ENCODE peak calls at places on chromosomes 1 and 21, in five cellular contexts. One of them, this sample, is unnamed.

GRCh38 chr1:107480548-107480947 is 339.7 kb downstream of the NTNG1 start:
- DNase-seq in H1: no peak
- DNase-seq in HepG2: no peak
- DNase-seq in NT2/D1: no peak
- DNase-seq in GM12878: no peak
- DNase-seq in this sample: no peak

GRCh38 chr1:115428676-115429075 is 90.6 kb upstream of the NGF start:
- DNase-seq in HepG2: no peak
- DNase-seq in GM12878: no peak
- DNase-seq in H1: no peak
- DNase-seq in NT2/D1: no peak
- DNase-seq in this sample: no peak

GRCh38 chr21:45846373-45847160 is 135.0 kb upstream of the COL6A1 start:
- DNase-seq in HepG2: no peak
- DNase-seq in H1: no peak
- DNase-seq in GM12878: no peak
- DNase-seq in NT2/D1: no peak
- DNase-seq in this sample: no peak

GRCh38 chr1:34013958-34014737 is 150.3 kb downstream of the HMGB4 start:
- DNase-seq in GM12878: no peak
- DNase-seq in H1: peak; percentile 90
- DNase-seq in HepG2: no peak
- DNase-seq in NT2/D1: no peak
- DNase-seq in this sample: peak; percentile 60

GRCh38 chr1:91883470-91883869 is 2.5 kb downstream of the TGFBR3 start:
- DNase-seq in H1: no peak
- DNase-seq in HepG2: peak; percentile 23
- DNase-seq in NT2/D1: no peak
- DNase-seq in GM12878: no peak
- DNase-seq in this sample: no peak

GRCh38 chr1:6141601-6142000 is 38.5 kb downstream of the CHD5 start:
- DNase-seq in HepG2: no peak
- DNase-seq in NT2/D1: no peak
- DNase-seq in GM12878: no peak
- DNase-seq in H1: peak; percentile 67
- DNase-seq in this sample: no peak

GRCh38 chr1:232260045-232260444 is 369.9 kb downstream of the SIPA1L2 start:
- DNase-seq in H1: no peak
- DNase-seq in NT2/D1: no peak
- DNase-seq in HepG2: no peak
- DNase-seq in GM12878: no peak
- DNase-seq in this sample: no peak

GRCh38 chr1:45557422-45557944 is 6.9 kb downstream of the AKR1A1 start:
- DNase-seq in GM12878: no peak
- DNase-seq in H1: no peak
- DNase-seq in HepG2: no peak
- DNase-seq in NT2/D1: no peak
- DNase-seq in this sample: no peak

GRCh38 chr1:152880907-152881306 is 2.8 kb downstream of the SMCP start:
- DNase-seq in H1: no peak
- DNase-seq in HepG2: no peak
- DNase-seq in GM12878: peak; percentile 62
- DNase-seq in NT2/D1: no peak
- DNase-seq in this sample: no peak

DNA sequence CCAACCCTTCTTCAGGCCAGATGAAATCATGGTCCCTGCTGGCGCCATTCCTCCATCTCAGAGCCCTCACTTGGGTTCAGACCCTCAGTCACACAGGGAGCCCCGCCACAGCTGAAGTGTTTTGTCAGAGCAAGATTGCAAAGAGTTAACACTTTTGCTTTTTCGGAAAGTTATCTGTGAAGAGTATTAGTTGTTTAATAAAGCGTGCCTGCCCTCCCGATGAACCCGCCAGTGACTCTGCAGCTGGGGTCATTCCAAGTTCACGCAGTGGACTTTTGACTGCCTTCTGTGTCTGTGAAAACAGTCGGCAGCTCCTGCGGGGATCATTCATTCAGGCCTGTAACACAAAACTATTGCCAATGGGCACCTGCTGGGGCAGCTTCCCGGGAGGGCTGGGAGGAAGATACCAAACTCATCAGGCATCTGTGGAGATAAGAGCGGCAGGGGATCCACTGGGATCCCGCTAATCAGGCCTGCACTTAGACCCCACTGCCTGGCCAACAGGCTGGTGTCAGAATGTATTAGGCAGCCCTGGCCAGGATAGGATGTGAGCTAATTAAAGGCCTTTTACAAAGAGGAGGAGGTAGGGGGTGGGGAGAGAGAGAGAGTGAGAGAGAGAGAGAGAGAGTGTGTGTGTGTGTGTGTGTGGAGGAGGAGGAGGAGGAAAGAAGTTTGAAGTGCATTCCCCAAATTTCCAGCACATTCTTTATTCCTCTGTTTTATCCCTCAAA is 184.5 kb downstream of the DHRS3 start:
- DNase-seq in GM12878: no peak
- DNase-seq in NT2/D1: peak; percentile 23
- DNase-seq in H1: peak; percentile 52
- DNase-seq in HepG2: peak; percentile 82
- DNase-seq in this sample: peak; percentile 52
- TF ChIP-seq SUZ12 in GM12878: no peak
- TF ChIP-seq SUZ12 in NT2/D1: no peak
- TF ChIP-seq SUZ12 in H1: no peak
- TF ChIP-seq SUZ12 in HepG2: no peak
- TF ChIP-seq SUZ12 in this sample: no peak

GRCh38 chr1:31511848-31512615 is 64.3 kb upstream of the TINAGL1 start:
- DNase-seq in H1: no peak
- DNase-seq in GM12878: no peak
- DNase-seq in HepG2: peak; percentile 68
- DNase-seq in NT2/D1: no peak
- DNase-seq in this sample: no peak

GRCh38 chr1:31514117-31514516 is 62.2 kb upstream of the TINAGL1 start:
- DNase-seq in H1: no peak
- DNase-seq in NT2/D1: no peak
- DNase-seq in GM12878: no peak
- DNase-seq in HepG2: no peak
- DNase-seq in this sample: no peak

GRCh38 chr1:31515936-31516335 is 60.4 kb upstream of the TINAGL1 start:
- DNase-seq in HepG2: no peak
- DNase-seq in H1: no peak
- DNase-seq in GM12878: no peak
- DNase-seq in NT2/D1: no peak
- DNase-seq in this sample: no peak

GRCh38 chr1:31517301-31517700 is 59.0 kb upstream of the TINAGL1 start:
- DNase-seq in HepG2: no peak
- DNase-seq in GM12878: no peak
- DNase-seq in H1: no peak
- DNase-seq in NT2/D1: no peak
- DNase-seq in this sample: no peak

DNA sequence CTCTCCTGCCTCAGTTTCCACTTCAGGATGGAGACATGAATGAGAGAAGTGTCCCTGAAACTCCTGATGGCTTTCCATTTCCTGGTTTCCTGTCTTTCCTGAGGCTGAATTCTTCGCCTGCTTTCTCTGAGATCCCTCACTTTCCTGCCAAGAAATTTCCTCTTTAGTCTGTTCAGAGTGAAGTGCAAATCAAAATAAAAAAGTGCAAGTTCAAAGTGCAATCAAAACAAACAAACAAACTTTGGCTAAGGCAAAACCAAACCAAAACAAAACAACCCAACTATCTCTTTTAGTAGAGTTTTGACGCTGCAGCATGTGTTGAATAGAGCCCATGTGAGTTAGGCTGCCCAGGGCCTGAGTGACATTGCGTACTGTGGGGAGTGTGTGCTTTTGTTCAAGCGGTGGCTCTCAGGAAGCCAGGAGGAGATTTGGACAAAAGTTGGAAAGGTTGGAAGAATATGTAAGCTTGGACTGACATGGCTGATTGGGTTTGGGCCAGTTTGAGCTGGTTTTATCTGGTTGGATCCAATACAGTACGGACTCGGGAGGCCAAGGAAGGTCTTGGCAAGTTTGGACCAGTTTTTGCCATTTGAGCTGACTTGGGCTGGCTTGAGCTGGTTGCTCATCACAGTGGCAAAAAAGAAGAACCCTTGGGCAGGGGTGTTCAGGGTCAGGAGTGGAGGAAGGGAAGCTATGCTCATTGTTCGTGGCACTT is 61.1 kb upstream of the TINAGL1 start:
- DNase-seq in HepG2: no peak
- DNase-seq in GM12878: no peak
- DNase-seq in NT2/D1: no peak
- DNase-seq in H1: no peak
- DNase-seq in this sample: no peak
- TF ChIP-seq SUZ12 in HepG2: no peak
- TF ChIP-seq SUZ12 in GM12878: no peak
- TF ChIP-seq SUZ12 in NT2/D1: no peak
- TF ChIP-seq SUZ12 in H1: no peak
- TF ChIP-seq SUZ12 in this sample: no peak

GRCh38 chr1:1285102-1285571 is 4.9 kb downstream of the SCNN1D start:
- DNase-seq in HepG2: no peak
- DNase-seq in GM12878: no peak
- DNase-seq in NT2/D1: no peak
- DNase-seq in H1: no peak
- DNase-seq in this sample: no peak

GRCh38 chr1:1283821-1284220 is 3.6 kb downstream of the SCNN1D start:
- DNase-seq in NT2/D1: no peak
- DNase-seq in GM12878: peak; percentile 94
- DNase-seq in H1: peak; percentile 49
- DNase-seq in HepG2: no peak
- DNase-seq in this sample: peak; percentile 45

GRCh38 chr1:1282998-1283397 is 2.8 kb downstream of the SCNN1D start:
- DNase-seq in NT2/D1: no peak
- DNase-seq in H1: no peak
- DNase-seq in GM12878: no peak
- DNase-seq in HepG2: no peak
- DNase-seq in this sample: no peak

GRCh38 chr1:1285618-1286311 is 5.5 kb downstream of the SCNN1D start:
- DNase-seq in H1: no peak
- DNase-seq in NT2/D1: no peak
- DNase-seq in GM12878: no peak
- DNase-seq in HepG2: no peak
- DNase-seq in this sample: no peak

DNA sequence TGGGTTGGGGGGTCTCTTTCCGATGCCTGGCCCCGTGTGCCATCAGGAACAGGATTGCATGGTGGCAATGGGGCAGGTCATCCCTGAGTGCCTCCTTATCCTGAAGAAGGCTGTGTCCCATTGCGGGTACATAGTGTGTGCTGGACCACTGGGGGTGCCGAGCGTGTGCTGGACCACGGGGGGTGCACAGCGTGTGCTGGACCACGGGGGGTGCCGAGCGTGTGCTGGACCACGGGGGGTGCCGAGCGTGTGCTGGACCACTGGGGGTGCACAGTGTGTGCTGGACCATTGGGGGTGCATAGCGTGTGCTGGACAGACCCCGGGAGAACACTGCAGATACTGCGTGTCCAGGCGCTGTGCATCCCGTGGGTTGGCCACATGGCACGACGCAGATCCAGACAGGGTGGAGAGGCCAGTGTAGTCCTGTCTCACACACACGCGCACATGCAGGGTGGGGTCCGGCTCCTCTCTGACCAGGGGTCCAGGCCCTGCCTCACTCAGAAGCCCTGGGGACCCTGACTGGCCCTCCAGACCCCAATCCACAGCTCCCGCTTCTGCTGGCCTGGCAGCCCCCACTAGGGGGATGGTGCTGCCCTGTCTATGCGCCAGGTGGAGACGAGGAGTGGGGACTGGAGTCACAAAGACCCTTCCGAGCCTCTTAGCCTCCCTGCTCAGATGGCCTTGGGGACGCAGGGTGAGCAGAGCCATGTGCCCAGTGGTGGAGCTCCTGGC is 4.3 kb downstream of the SCNN1D start:
- DNase-seq in HepG2: no peak
- DNase-seq in NT2/D1: no peak
- DNase-seq in H1: peak; percentile 54
- DNase-seq in GM12878: no peak
- DNase-seq in this sample: no peak
- TF ChIP-seq SUZ12 in HepG2: no peak
- TF ChIP-seq SUZ12 in NT2/D1: no peak
- TF ChIP-seq SUZ12 in H1: no peak
- TF ChIP-seq SUZ12 in GM12878: no peak
- TF ChIP-seq SUZ12 in this sample: no peak

GRCh38 chr1:184870319-184870718 is 104.0 kb downstream of the NIBAN1 start:
- DNase-seq in H1: no peak
- DNase-seq in NT2/D1: no peak
- DNase-seq in HepG2: no peak
- DNase-seq in GM12878: no peak
- DNase-seq in this sample: no peak
- TF ChIP-seq SUZ12 in H1: no peak
- TF ChIP-seq SUZ12 in NT2/D1: no peak
- TF ChIP-seq SUZ12 in HepG2: no peak
- TF ChIP-seq SUZ12 in GM12878: no peak
- TF ChIP-seq SUZ12 in this sample: no peak

DNA sequence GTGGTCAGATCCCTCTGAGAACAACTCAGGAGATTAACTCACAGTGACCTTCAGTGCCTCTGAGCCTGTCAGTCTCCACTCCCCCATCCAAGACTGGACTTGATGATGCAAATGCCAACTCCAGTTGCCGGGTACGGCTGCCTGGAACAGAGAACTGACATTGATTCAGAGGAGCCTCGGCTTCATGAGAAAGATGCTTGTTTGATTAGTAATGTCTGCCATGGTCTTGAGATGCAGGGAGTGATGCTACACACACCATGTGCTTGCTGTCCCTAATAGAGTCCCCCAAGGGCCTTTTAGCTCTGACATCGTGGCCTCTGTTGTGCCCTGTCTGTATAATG is 51.8 kb upstream of the LRP8 start:
- DNase-seq in NT2/D1: no peak
- DNase-seq in H1: peak; percentile 32
- DNase-seq in HepG2: no peak
- DNase-seq in GM12878: no peak
- DNase-seq in this sample: no peak
- TF ChIP-seq SUZ12 in NT2/D1: no peak
- TF ChIP-seq SUZ12 in H1: no peak
- TF ChIP-seq SUZ12 in HepG2: no peak
- TF ChIP-seq SUZ12 in GM12878: no peak
- TF ChIP-seq SUZ12 in this sample: no peak

GRCh38 chr1:41475859-41476567 is 8.5 kb downstream of the EDN2 start:
- DNase-seq in GM12878: no peak
- DNase-seq in H1: no peak
- DNase-seq in HepG2: no peak
- DNase-seq in NT2/D1: no peak
- DNase-seq in this sample: no peak
- TF ChIP-seq SUZ12 in GM12878: no peak
- TF ChIP-seq SUZ12 in H1: no peak
- TF ChIP-seq SUZ12 in HepG2: no peak
- TF ChIP-seq SUZ12 in NT2/D1: no peak
- TF ChIP-seq SUZ12 in this sample: no peak

GRCh38 chr21:16539041-16539440 is 809.3 kb downstream of the USP25 start:
- DNase-seq in NT2/D1: no peak
- DNase-seq in HepG2: no peak
- DNase-seq in GM12878: no peak
- DNase-seq in H1: no peak
- DNase-seq in this sample: no peak
- TF ChIP-seq SUZ12 in NT2/D1: no peak
- TF ChIP-seq SUZ12 in HepG2: no peak
- TF ChIP-seq SUZ12 in GM12878: no peak
- TF ChIP-seq SUZ12 in H1: no peak
- TF ChIP-seq SUZ12 in this sample: no peak

This sample was measured in HEK293T.